ENCODE peak calls at places on chromosomes 4 and X, in four cellular contexts. Y is AG09309, U is GM23338, D is AG10803. B is an unnamed sample.

GRCh38 chr4:182083681-182084410 is 159.4 kb upstream of the TENM3 start:
- DNase-seq in U (no peak), D (no peak), Y (no peak), B (no peak)

GRCh38 chr4:161148051-161148450 is 1015.7 kb downstream of the FSTL5 start:
- DNase-seq in U (no peak), D (no peak), Y (no peak), B (no peak)

GRCh38 chrX:85611926-85612325 is 232.5 kb upstream of the POF1B start:
- DNase-seq in Y (peak; percentile 3), D (peak; percentile 4), U (peak; percentile 13), B (no peak)

GRCh38 chr4:95715830-95716229 is 124.1 kb upstream of the PDHA2 start:
- DNase-seq in D (no peak), U (no peak), Y (no peak), B (no peak)

GRCh38 chrX:40299028-40299479 is 201.3 kb upstream of the BCOR start:
- DNase-seq in U (peak; percentile 74), Y (no peak), D (peak; percentile 9), B (no peak)

GRCh38 chrX:139680356-139680755 is 27.6 kb downstream of the MCF2 start:
- DNase-seq in D (no peak), Y (no peak), U (no peak), B (no peak)

GRCh38 chr4:107997001-107997788 is 7.5 kb downstream of the HADH start:
- DNase-seq in Y (peak; percentile 63), U (no peak), D (peak; percentile 87), B (peak; percentile 85)

GRCh38 chrX:149762696-149763614 is 10.9 kb upstream of the HSFX1 start:
- DNase-seq in Y (no peak), U (no peak), D (no peak), B (no peak)

GRCh38 chr4:19983072-19983471 is 268.6 kb upstream of the SLIT2 start:
- DNase-seq in Y (peak; percentile 72), D (peak; percentile 94), U (no peak), B (peak; percentile 59)

GRCh38 chr4:138186264-138186663 is 55.9 kb downstream of the SLC7A11 start:
- DNase-seq in D (no peak), Y (no peak), U (no peak), B (no peak)

GRCh38 chr4:37584087-37584486 is 102.1 kb downstream of the RELL1 start:
- DNase-seq in Y (no peak), D (no peak), U (no peak), B (no peak)

GRCh38 chr4:55398461-55398860 is 2.7 kb downstream of the TMEM165 start:
- DNase-seq in Y (no peak), U (no peak), D (peak; percentile 26), B (peak; percentile 52)

DNA sequence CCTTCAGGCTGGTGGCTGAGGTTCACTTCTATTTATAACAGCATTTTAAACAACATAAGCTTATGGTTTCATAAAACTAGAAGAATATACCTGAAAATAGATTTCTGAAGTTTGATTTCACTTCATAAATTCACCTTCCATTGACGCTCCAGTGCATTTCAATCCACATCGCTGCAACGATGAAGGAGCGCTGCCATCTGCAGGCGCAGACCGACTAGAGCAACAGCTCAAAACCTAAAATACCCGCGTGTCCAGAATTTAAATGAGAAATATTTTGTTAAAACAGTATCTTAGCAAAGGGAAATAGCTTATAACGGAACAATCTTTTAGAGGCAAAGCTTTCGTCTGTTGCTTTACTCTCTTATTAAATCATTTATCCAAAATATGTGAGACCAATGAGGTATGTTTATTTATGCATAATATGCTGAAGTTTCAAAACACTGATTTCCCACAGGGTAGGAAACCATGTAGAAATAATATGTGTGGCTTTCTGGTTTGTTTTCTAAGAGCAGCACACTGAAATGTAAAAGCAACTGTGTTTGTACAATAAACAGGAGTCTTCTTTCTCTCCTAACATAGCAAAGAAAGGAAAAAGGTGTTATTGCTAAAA is 816.4 kb upstream of the FRG1 start:
- DNase-seq in U (peak; percentile 65), Y (peak; percentile 11), D (peak; percentile 25), B (no peak)
- H3K4me3 ChIP-seq in U (no peak overlapping the region), Y (no peak overlapping the region), D (no peak overlapping the region), B (no peak overlapping the region)

GRCh38 chr4:175584172-175584571 is 227.9 kb downstream of the GPM6A start:
- DNase-seq in D (no peak), U (no peak), Y (no peak), B (no peak)
- H3K4me3 ChIP-seq in D (no peak overlapping the region), U (no peak overlapping the region), Y (no peak overlapping the region), B (no peak overlapping the region)

DNA sequence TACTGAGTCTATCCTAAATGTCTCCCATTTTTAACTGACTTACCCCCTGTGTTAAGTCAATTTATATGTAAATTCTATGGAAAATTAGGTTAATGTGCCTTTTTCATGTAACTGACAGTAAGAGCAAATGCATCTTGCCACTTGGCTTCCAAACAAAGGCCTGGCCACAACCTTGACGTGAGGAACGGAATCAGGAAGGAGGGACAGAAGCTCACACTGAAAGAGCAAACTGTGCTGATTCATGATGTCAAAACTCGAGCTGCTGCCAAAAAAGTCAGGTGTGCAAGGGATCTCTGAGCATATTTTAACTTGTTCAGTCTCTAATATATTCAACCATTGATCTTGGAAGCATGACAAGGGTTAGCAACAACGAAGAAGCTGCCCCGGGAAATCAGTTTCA is 35.8 kb downstream of the GPM6A start:
- DNase-seq in Y (no peak), U (peak; percentile 71), D (no peak), B (no peak)
- H3K4me3 ChIP-seq in Y (no peak overlapping the region), U (peak overlapping the region; percentile 10), D (no peak overlapping the region), B (no peak overlapping the region)

GRCh38 chr4:2807571-2807970 is 14.7 kb downstream of the SH3BP2 start:
- DNase-seq in D (no peak), Y (no peak), U (no peak), B (no peak)

GRCh38 chr4:2811830-2812599 is 19.1 kb downstream of the SH3BP2 start:
- DNase-seq in U (peak; percentile 60), Y (no peak), D (peak; percentile 55), B (no peak)

GRCh38 chr4:2812600-2812932 is 19.7 kb downstream of the SH3BP2 start:
- DNase-seq in U (no peak), Y (no peak), D (no peak), B (no peak)

GRCh38 chr4:2808001-2808400 is 15.1 kb downstream of the SH3BP2 start:
- DNase-seq in Y (no peak), D (no peak), U (no peak), B (no peak)

GRCh38 chr4:2809610-2810180 is 16.8 kb downstream of the SH3BP2 start:
- DNase-seq in D (no peak), U (no peak), Y (no peak), B (no peak)
- H3K4me3 ChIP-seq in D (no peak overlapping the region), U (no peak overlapping the region), Y (no peak overlapping the region), B (no peak overlapping the region)

DNA sequence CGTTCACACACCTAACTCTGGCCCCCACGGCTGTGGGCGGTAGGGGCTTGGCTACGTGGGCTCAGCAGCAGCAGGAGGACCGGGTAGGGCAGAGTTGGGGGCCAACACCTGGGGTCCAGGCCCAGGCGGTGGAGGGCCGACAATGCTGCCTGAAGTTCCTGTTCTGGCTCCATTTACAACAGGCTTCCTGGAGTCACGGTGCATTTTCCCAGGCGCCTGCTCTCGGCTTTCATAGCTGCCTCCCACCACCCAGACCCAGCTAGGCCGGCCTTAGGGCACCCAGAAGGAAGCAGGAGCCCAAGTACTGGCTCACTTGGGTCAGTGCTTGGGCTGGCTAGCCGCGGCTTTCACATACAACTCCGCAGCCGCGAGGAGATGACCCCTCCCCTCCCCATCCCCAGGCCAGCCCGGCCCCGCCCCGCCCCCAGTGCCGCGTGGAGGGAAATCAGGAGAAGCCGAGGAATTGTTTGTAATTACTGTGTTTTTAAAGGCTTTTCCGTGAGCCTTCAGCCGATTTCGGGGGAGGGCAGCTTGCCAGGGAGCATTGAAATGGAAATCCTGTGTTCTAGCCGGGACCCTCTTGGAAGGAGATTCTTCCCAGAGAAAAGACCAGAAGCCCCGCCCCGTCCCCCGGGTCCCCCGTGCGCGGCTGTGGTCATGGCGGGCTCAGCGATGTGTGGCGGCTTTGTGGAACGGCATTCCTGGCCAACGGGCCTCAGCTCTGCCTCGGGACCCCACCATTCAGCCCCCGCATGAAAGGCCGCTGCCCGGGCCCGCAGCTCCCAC is 28.5 kb downstream of the PJA1 start:
- DNase-seq in Y (no peak), U (peak; percentile 53), D (no peak), B (no peak)
- H3K4me3 ChIP-seq in Y (no peak overlapping the region), U (peak overlapping the region; percentile 37), D (no peak overlapping the region), B (no peak overlapping the region)

GRCh38 chrX:49059209-49060191 is 701 bp downstream of the CCDC120 start:
- DNase-seq in Y (no peak), U (peak; percentile 43), D (no peak), B (no peak)

GRCh38 chrX:49061490-49061889 is 2.7 kb downstream of the CCDC120 start:
- DNase-seq in Y (no peak), U (no peak), D (no peak), B (no peak)

GRCh38 chrX:49060914-49061313 is 2.1 kb downstream of the CCDC120 start:
- DNase-seq in Y (no peak), U (no peak), D (no peak), B (no peak)

GRCh38 chrX:49061916-49062315 is 3.1 kb downstream of the CCDC120 start:
- DNase-seq in U (no peak), Y (no peak), D (no peak), B (no peak)

DNA sequence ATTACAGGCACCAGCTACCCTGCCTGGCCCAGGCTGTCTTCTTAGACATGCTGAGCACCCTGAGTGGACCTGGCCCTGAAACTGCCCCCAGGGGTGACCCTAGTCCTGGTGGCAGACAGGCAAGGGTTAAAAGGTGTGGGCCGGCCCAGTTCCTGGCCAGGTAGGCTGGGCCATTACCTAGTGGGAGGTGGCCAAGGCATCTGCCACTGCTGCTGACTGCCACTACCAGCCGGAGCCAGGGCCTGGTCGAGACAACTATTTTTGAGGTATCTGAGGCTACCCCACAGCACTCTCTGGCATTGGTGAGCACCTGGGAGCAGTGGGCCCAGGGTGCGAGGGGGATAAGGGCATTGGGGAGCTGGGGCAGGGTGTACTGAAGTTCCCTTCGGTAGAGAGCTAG is at the start of gene CCDC120:
- DNase-seq in Y (no peak), D (no peak), U (peak; percentile 62), B (no peak)
- H3K4me3 ChIP-seq in Y (no peak within 1 kb of the TSS), D (no peak within 1 kb of the TSS), U (peak within 1 kb of the TSS; percentile 55), B (no peak within 1 kb of the TSS)

GRCh38 chr4:7315286-7315685 is 119.4 kb downstream of the PSAPL1 start:
- DNase-seq in D (no peak), U (no peak), Y (no peak), B (no peak)

GRCh38 chr4:7313991-7314390 is 120.7 kb downstream of the PSAPL1 start:
- DNase-seq in U (no peak), Y (no peak), D (no peak), B (no peak)

GRCh38 chr4:7319024-7319423 is 115.7 kb downstream of the PSAPL1 start:
- DNase-seq in D (no peak), U (no peak), Y (no peak), B (no peak)

GRCh38 chr4:7313361-7313811 is 121.0 kb downstream of the SORCS2 start:
- DNase-seq in U (no peak), Y (no peak), D (no peak), B (no peak)

GRCh38 chr4:7315935-7316334 is 118.8 kb downstream of the PSAPL1 start:
- DNase-seq in D (no peak), Y (no peak), U (no peak), B (no peak)
- H3K4me3 ChIP-seq in D (no peak overlapping the region), Y (no peak overlapping the region), U (no peak overlapping the region), B (no peak overlapping the region)

B was measured in BJ.